ENCODE peak calls at places on chromosomes 6 and 20, in six cellular contexts. S is fibroblast of pulmonary artery, A is dorsolateral prefrontal cortex, K is cardiac muscle cell, M is left ventricle myocardium inferior, Z is Peyer's patch. D is an unnamed sample.

GRCh38 chr6:156953478-156954146 is 176.4 kb downstream of the ARID1B start:
- DNase-seq in S (peak), A (no peak), K (peak), M (no peak), Z (no peak), D (peak)

GRCh38 chr6:108565091-108565766 is 4.5 kb downstream of the FOXO3 start:
- DNase-seq in S (no peak), A (no peak), K (no peak), M (no peak), Z (peak), D (no peak)

GRCh38 chr6:159959976-159960384 is 8.9 kb upstream of the IGF2R start:
- DNase-seq in S (peak), A (no peak), K (peak), M (peak), Z (no peak), D (no peak)

GRCh38 chr20:62678553-62678952 is 30.1 kb upstream of the NTSR1 start:
- DNase-seq in S (no peak), A (no peak), K (peak), M (no peak), Z (no peak), D (no peak)

GRCh38 chr6:167244064-167244949 is 46.8 kb upstream of the UNC93A start:
- DNase-seq in S (no peak), A (peak), K (no peak), M (no peak), Z (no peak), D (no peak)

GRCh38 chr6:169957351-169957963 is 206.0 kb downstream of the ERMARD start:
- DNase-seq in S (no peak), A (no peak), K (no peak), M (no peak), Z (peak), D (no peak)

GRCh38 chr20:25468126-25469075 is 60.9 kb downstream of the GINS1 start:
- DNase-seq in S (no peak), A (no peak), K (no peak), M (no peak), Z (no peak), D (no peak)

GRCh38 chr6:169851641-169852503 is 100.5 kb downstream of the ERMARD start:
- DNase-seq in S (peak), A (no peak), K (peak), M (no peak), Z (no peak), D (no peak)

GRCh38 chr20:36878913-36879312 is 3.0 kb downstream of the TLDC2 start:
- DNase-seq in S (no peak), A (no peak), K (no peak), M (no peak), Z (no peak), D (no peak)

GRCh38 chr6:166007349-166008263 is 160.0 kb downstream of the TBXT start:
- DNase-seq in S (peak), A (peak), K (peak), M (peak), Z (no peak), D (no peak)

DNA sequence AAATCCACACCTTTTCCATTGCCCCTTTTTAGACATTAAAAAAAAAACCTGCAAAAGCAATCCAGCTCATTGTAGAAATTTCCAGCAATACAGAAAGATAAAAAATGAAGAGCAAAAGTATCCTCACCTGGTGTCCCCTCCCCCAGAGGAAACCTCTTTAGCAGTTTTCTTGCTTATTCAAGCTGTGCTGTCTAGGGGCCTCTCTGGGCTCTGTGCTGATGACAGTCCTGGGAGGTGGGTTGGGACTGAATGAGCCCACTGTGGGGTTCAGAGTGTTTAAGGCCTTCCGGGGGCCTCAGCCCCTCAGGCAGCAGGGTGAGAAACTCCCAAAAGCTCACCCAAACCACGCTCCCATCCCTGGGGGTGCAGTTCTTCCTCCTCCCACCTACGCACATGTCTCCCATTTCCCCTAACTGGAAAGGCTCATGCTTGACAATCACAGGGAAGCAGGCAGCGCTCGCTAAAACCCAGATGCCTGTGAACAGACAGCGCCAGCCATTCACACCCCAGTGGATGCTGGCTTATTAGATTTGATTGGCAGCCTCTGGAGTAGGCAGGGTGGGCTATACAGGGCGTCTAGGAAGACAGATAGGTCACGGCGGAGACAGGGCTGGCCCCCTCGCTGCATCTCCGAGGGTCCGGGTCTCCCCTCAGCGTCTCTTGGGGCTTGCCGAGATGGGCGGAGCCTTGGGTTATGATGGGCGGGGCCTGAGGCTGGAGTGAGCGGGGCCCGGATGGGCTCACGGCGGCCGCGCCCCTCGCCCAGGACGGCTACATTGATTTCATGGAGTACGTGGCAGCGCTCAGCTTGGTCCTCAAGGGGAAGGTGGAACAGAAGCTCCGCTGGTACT is 4.6 kb downstream of the GUCA1A start:
- DNase-seq in S (no peak), A (no peak), K (no peak), M (no peak), Z (no peak), D (no peak)
- H3K4me3 ChIP-seq in S (no peak), A (no peak), K (peak), M (no peak), Z (no peak), D (no peak)

GRCh38 chr20:44431502-44432234 is 44.0 kb upstream of the TTPAL start:
- DNase-seq in S (peak), A (no peak), K (peak), M (no peak), Z (no peak), D (no peak)
- TF ChIP-seq CTCF in S (no peak), A (no peak), K (no peak), M (no peak), Z (no peak), D (no peak)

DNA sequence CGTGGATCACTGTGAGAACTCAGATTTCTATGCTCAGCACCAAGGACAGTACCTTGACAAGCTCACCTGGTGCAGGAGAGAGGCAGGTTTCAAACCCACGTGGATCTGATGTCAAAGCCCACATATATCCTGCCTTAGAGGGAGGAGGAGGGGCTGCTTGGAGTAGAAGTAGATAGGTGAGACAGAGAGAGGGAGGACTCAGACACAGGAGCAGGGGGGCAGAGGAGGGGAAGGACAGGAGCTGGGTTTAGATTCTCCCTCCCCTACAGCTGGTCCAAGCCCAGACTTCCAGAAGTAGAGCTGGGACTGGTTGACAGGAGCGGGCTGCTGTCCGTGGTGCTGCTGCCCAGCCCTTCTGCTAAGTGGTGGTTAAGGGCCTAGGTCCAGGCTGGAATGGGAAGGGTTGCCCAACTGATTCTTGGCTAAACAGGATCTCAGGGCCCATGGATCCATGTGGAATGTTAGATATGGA is 77.5 kb downstream of the CDH22 start:
- DNase-seq in S (peak), A (no peak), K (peak), M (peak), Z (no peak), D (no peak)
- H3K4me3 ChIP-seq in S (no peak), A (no peak), K (no peak), M (no peak), Z (no peak), D (no peak)

GRCh38 chr6:26627843-26628242 is 31.1 kb downstream of the ABT1 start:
- DNase-seq in S (no peak), A (no peak), K (no peak), M (no peak), Z (no peak), D (no peak)
- TF ChIP-seq CTCF in S (no peak), A (no peak), K (no peak), M (no peak), Z (no peak), D (no peak)

DNA sequence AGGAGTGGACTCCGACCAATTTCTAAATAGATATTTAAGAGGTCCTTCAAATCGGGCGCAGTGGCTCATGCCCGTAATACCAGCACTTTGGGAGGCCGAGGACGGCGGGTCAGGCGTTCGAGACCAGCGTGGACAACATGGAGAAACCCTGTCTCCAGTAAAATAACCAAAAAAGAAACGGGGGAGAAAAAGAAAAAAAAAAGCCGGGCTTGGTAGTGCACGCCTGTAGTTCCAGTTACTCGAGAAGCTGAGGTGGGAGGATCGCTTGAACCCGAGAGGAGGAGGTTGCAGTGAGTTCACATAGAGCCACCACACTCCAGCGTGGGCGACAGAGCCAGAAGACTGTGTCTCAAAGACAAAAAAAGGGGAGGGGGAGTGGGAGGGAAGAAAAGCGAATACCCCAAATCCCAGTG is 53.3 kb upstream of the HFE start:
- DNase-seq in S (no peak), A (no peak), K (no peak), M (no peak), Z (no peak), D (no peak)
- H3K4me3 ChIP-seq in S (peak), A (peak), K (peak), M (peak), Z (peak), D (peak)

GRCh38 chr6:135144678-135145508 is 36.2 kb upstream of the MYB start:
- DNase-seq in S (peak), A (no peak), K (peak), M (no peak), Z (no peak), D (no peak)
- TF ChIP-seq CTCF in S (peak), A (peak), K (peak), M (peak), Z (peak), D (peak)

GRCh38 chr6:57220083-57220703 is 1.9 kb downstream of the RAB23 start:
- DNase-seq in S (no peak), A (no peak), K (no peak), M (no peak), Z (no peak), D (no peak)
- H3K4me3 ChIP-seq in S (peak), A (no peak), K (peak), M (no peak), Z (no peak), D (peak)

GRCh38 chr6:147043994-147044477 is 160.2 kb upstream of the STXBP5 start:
- DNase-seq in S (peak), A (no peak), K (no peak), M (no peak), Z (no peak), D (no peak)

GRCh38 chr6:147037881-147038280 is 166.3 kb upstream of the STXBP5 start:
- DNase-seq in S (no peak), A (no peak), K (no peak), M (no peak), Z (no peak), D (no peak)

GRCh38 chr6:147040041-147040440 is 164.2 kb upstream of the STXBP5 start:
- DNase-seq in S (peak), A (no peak), K (peak), M (no peak), Z (no peak), D (no peak)

GRCh38 chr6:147035891-147036290 is 168.3 kb upstream of the STXBP5 start:
- DNase-seq in S (no peak), A (no peak), K (peak), M (no peak), Z (no peak), D (no peak)

DNA sequence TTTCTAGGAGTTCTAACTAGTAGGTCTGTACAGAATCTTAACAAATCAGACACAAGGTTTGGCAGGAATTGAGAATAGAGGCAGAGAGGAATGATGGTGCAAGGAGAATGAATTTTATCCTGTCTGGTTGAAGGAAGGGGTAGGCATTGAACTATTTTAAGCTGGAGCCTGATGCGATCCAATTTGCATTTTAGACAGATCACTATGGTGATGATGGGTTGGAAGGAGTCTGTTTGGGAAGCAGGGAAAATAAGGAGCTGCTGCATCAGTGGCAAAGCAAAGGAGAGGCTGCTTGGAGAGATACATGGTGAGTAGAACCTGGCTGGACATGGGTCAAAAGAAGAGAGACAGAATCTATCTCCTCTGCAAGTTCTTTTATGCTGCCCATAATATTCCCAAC is 163.7 kb upstream of the STXBP5 start:
- DNase-seq in S (no peak), A (no peak), K (no peak), M (no peak), Z (no peak), D (no peak)
- TF ChIP-seq CTCF in S (no peak), A (no peak), K (no peak), M (no peak), Z (no peak), D (no peak)